ENCODE peak calls at places on chromosomes 16 and 17, in six cellular contexts. K is CD8-positive, alpha-beta memory T cell; G is GM23248; J is colonic mucosa; X is HepG2; F is suprapubic skin. S is an unnamed sample. For H3K4me1, the result is how much of the 10 kb centered on the place peaks cover.

GRCh38 chr17:7113273-7114071 is 1.1 kb downstream of the ASGR2 start:
- DNase-seq in K (no peak), G (no peak), J (no peak), X (peak), F (no peak), S (no peak)

GRCh38 chr17:9924735-9925191 is 19.7 kb upstream of the RCVRN start:
- DNase-seq in K (no peak), G (peak), J (no peak), X (peak), F (no peak), S (no peak)

GRCh38 chr16:89193021-89193575 is 7.2 kb downstream of the SLC22A31 start:
- DNase-seq in K (no peak), G (peak), J (peak), X (peak), F (peak), S (peak)

GRCh38 chr17:78715000-78715771 is 66.9 kb downstream of the CYTH1 start:
- DNase-seq in K (no peak), G (peak), J (no peak), X (no peak), F (no peak), S (no peak)

GRCh38 chr17:59837362-59838195 is 55.2 kb downstream of the TUBD1 start:
- DNase-seq in K (peak), G (peak), J (peak), X (peak), F (no peak), S (peak)

GRCh38 chr17:42548070-42548837 is 4.5 kb upstream of the HSD17B1 start:
- DNase-seq in K (peak), G (no peak), J (peak), X (no peak), F (no peak), S (peak)

GRCh38 chr17:62681061-62681938 is 53.8 kb downstream of the MRC2 start:
- DNase-seq in K (no peak), G (no peak), J (no peak), X (no peak), F (no peak), S (no peak)

GRCh38 chr16:24318670-24319069 is 62.5 kb downstream of the CACNG3 start:
- DNase-seq in K (no peak), G (no peak), J (no peak), X (no peak), F (no peak), S (no peak)

GRCh38 chr17:80724723-80725388 is 180.2 kb downstream of the RPTOR start:
- DNase-seq in K (no peak), G (peak), J (no peak), X (no peak), F (no peak), S (no peak)

GRCh38 chr16:22220076-22220453 is 14.0 kb downstream of the EEF2K start:
- DNase-seq in K (no peak), G (no peak), J (no peak), X (no peak), F (no peak), S (no peak)

GRCh38 chr17:73969956-73970355 is 233.5 kb upstream of the RPL38 start:
- DNase-seq in K (no peak), G (no peak), J (no peak), X (no peak), F (no peak), S (no peak)

GRCh38 chr17:1180958-1181768 is 1.4 kb upstream of the ABR start:
- DNase-seq in K (no peak), G (no peak), J (no peak), X (no peak), F (no peak), S (no peak)

GRCh38 chr17:30969989-30970680 is 704 bp upstream of the RNF135 start:
- DNase-seq in K (no peak), G (peak), J (peak), X (no peak), F (peak), S (peak)

GRCh38 chr16:11665071-11665491 is 3.2 kb upstream of the SNN start:
- DNase-seq in K (no peak), G (no peak), J (no peak), X (no peak), F (no peak), S (peak)

GRCh38 chr16:79653337-79654000 is 52.9 kb upstream of the MAF start:
- DNase-seq in K (no peak), G (no peak), J (peak), X (no peak), F (no peak), S (no peak)

GRCh38 chr16:80614908-80615696 is 74.3 kb downstream of the DYNLRB2 start:
- DNase-seq in K (no peak), G (peak), J (no peak), X (no peak), F (no peak), S (no peak)

GRCh38 chr17:10739341-10739905 is 9.6 kb upstream of the TMEM220 start:
- DNase-seq in K (no peak), G (no peak), J (no peak), X (no peak), F (no peak), S (no peak)

GRCh38 chr17:79777166-79777843 is 643 bp upstream of the CBX2 start:
- DNase-seq in K (peak), G (peak), J (peak), X (peak), F (peak), S (peak)

GRCh38 chr16:87587636-87588035 is 14.7 kb upstream of the JPH3 start:
- DNase-seq in K (no peak), G (no peak), J (no peak), X (no peak), F (no peak), S (no peak)

GRCh38 chr16:56013962-56014552 is 138.9 kb upstream of the CES5A start:
- DNase-seq in K (no peak), G (peak), J (peak), X (peak), F (no peak), S (no peak)

GRCh38 chr17:18261659-18262058 is 1.2 kb downstream of the MIEF2 start:
- DNase-seq in K (no peak), G (no peak), J (no peak), X (no peak), F (no peak), S (no peak)
- H3K4me3 ChIP-seq in K (peak), G (peak), J (peak), X (peak), F (peak), S (peak)

GRCh38 chr17:77371117-77371887 is 230.5 kb downstream of the SEC14L1 start:
- DNase-seq in K (no peak), G (peak), J (no peak), X (no peak), F (peak), S (no peak)
- H3K4me1 ChIP-seq in K (half or more), G (under half), J (under half), X (half or more), F (half or more), S (under half)

GRCh38 chr17:27504188-27504995 is 48.1 kb downstream of the KSR1 start:
- DNase-seq in K (no peak), G (no peak), J (no peak), X (peak), F (no peak), S (no peak)
- H3K27ac ChIP-seq in K (no peak), G (no peak), J (no peak), X (peak), F (no peak), S (no peak)

GRCh38 chr17:72574675-72575510 is 454.1 kb downstream of the SOX9 start:
- DNase-seq in K (no peak), G (no peak), J (no peak), X (no peak), F (no peak), S (no peak)
- H3K4me3 ChIP-seq in K (no peak), G (no peak), J (no peak), X (no peak), F (no peak), S (no peak)

GRCh38 chr17:54968954-54969400 is 412 bp downstream of the STXBP4 start:
- DNase-seq in K (peak), G (peak), J (peak), X (peak), F (no peak), S (no peak)

GRCh38 chr17:54971147-54971546 is 2.6 kb downstream of the STXBP4 start:
- DNase-seq in K (no peak), G (no peak), J (no peak), X (peak), F (no peak), S (no peak)

GRCh38 chr17:54967621-54968258 is 714 bp downstream of the COX11 start:
- DNase-seq in K (no peak), G (peak), J (peak), X (peak), F (no peak), S (no peak)

GRCh38 chr17:54968259-54968953 is at the start of the genes COX11 and STXBP4:
- DNase-seq in K (peak), G (peak), J (peak), X (peak), F (peak), S (peak)

DNA sequence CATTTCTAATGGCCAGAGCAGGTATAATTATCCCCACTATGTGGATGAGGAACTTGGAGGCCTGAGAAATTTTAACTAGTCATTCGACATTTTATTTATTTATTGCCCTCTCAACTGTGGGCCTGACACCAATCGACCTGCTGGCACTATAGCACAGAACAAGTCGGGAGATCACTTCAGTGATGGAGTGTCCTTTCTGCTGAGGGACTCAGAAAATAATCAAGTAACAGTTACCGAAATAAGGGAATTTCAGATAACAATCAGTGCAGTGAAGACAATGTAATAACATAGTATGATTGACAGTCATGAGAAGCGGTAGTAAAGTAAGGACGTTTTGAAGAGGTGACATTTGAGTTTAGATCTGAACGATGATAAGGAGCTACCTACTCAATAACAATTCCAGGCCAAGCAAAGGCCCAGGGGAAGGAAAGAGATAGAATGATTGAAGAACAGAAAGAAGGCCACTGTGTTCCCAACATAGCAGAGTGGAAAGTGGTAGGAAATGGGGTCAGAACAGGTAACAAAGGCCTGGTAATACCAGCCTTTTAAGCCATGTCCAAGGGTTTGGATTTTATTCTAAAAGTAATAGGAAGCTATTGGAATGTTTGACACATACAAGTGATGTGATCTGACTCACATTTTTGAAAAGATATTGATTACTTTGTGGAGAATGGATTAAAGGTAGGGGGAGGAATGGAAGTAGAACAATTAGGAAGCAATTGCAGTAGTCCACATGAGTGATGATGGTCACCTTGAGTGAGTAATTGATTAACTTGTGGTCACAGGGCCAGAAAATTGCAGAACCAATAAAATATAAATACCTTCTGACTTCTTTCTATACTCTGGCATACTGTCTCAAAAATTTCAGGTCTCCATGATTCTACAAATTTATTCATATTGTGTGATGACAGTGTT is 1.4 kb downstream of the STXBP4 start:
- DNase-seq in K (no peak), G (no peak), J (no peak), X (peak), F (no peak), S (no peak)
- H3K4me1 ChIP-seq in K (under half), G (under half), J (under half), X (half or more), F (under half), S (under half)

DNA sequence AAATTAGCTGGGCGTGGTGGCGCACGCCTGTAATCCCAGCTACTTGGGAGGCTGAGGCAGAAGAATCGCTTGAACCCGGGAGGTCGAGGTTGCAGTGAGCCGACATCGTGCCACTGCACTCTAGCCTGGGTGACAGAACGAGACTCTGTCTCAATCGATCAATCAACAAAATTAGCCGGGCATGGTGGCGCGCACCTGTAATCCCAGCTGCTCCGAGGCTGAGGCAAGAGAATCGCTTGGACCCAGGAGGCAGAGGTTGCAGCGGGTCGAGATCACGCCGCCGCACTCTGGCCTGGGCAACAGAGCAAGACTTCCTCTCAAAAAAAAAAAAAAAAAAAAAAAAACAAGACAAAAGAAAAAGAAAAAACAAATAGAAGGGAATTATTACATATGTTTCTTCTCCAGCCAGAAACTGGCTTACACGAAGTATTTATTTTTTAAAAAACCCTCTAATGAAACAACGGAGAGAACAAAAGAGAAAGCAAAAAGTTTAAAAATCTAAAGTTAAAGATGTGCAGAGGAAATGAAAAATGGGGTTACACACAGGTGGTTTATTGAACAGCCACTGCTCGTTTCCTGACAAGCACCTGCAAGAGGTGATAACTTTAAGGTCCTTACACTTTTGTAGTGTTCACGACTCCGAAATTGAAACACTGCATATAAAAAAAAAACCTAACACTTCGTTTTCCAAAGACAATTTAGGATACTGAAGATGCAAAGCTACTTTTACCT is 1.4 kb downstream of the SYNRG start:
- DNase-seq in K (peak), G (no peak), J (no peak), X (no peak), F (no peak), S (peak)
- H3K27ac ChIP-seq in K (peak), G (peak), J (peak), X (peak), F (no peak), S (peak)

GRCh38 chr16:2019919-2020831 is 590 bp downstream of the NPW start:
- DNase-seq in K (no peak), G (peak), J (no peak), X (no peak), F (no peak), S (no peak)

GRCh38 chr16:2024026-2024425 is 2.7 kb upstream of the NHERF2 start:
- DNase-seq in K (no peak), G (no peak), J (no peak), X (no peak), F (no peak), S (no peak)

GRCh38 chr16:2023098-2023925 is 3.4 kb upstream of the NHERF2 start:
- DNase-seq in K (peak), G (peak), J (peak), X (peak), F (peak), S (peak)

GRCh38 chr16:2025251-2025650 is 1.5 kb upstream of the NHERF2 start:
- DNase-seq in K (no peak), G (no peak), J (no peak), X (no peak), F (no peak), S (no peak)

GRCh38 chr16:2022723-2023097 is 3.1 kb downstream of the NPW start:
- DNase-seq in K (no peak), G (no peak), J (no peak), X (no peak), F (no peak), S (no peak)
- H3K4me3 ChIP-seq in K (peak), G (peak), J (peak), X (peak), F (peak), S (no peak)

GRCh38 chr17:3626831-3627565 is 9.1 kb downstream of the SHPK start:
- DNase-seq in K (no peak), G (peak), J (no peak), X (no peak), F (no peak), S (no peak)
- H3K4me1 ChIP-seq in K (under half), G (under half), J (under half), X (under half), F (under half), S (under half)

DNA sequence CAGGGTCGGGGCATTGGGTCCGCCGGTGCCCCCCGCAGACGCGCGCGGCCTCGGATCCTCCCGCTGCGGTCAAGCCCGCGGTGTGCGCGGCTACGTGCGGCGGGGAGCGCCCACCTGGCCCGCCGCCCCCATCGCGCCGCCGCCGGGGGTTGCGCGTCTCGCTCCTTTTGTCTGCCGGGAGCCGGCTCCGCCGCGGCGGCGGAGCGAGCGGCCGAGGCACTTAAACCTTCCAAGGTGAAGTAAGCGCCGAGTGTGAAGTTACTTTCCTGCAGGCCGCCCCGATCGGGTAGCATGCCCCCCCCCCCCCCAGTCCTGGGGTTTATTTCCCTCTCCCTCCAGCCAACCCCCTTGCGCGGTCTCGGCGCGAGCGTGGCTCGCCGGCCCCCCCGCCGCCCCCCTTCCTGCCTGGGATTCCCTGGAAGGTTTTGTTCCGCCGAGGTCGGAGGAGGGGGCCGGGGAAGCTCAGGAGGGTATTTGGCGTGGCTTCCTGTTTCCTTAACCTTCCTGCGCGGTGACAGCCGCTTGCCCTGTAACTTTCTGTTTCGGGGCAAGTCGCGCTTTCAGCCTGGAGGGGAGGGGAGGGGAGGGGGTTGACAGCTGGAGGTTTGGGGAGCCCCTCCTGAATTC is 56.6 kb upstream of the GSE1 start:
- DNase-seq in K (peak), G (peak), J (peak), X (no peak), F (no peak), S (peak)
- H3K27ac ChIP-seq in K (peak), G (peak), J (peak), X (peak), F (peak), S (peak)